ENCODE peak calls at places on chromosomes 13 and 19, in five cellular contexts. E, T, M, H and A are unnamed samples.

GRCh38 chr13:21240586-21240985 is 64.1 kb downstream of the MRPL57 start:
- DNase-seq in T (no peak), H (peak; percentile 69), E (no peak), M (no peak), A (peak; percentile 48)

GRCh38 chr19:1871140-1871597 is 7.8 kb upstream of the KLF16 start:
- DNase-seq in H (no peak), T (no peak), M (no peak), E (no peak), A (no peak)

GRCh38 chr13:72368031-72368430 is 359.4 kb downstream of the MZT1 start:
- DNase-seq in E (no peak), M (no peak), T (no peak), H (peak; percentile 9), A (no peak)

GRCh38 chr13:83881917-83882625 is at the start of gene SLITRK1:
- DNase-seq in T (peak; percentile 93), H (peak; percentile 74), E (peak; percentile 35), M (no peak), A (no peak)

GRCh38 chr19:54262066-54262465 is 5.0 kb upstream of the LILRB5 start:
- DNase-seq in M (no peak), E (no peak), H (no peak), T (no peak), A (no peak)

GRCh38 chr19:16106121-16106520 is 5.6 kb upstream of the RAB8A start:
- DNase-seq in T (no peak), M (no peak), H (peak; percentile 59), E (peak; percentile 60), A (peak; percentile 8)

GRCh38 chr13:49400755-49401659 is 42.9 kb downstream of the CAB39L start:
- DNase-seq in E (peak; percentile 17), H (peak; percentile 45), T (no peak), M (peak; percentile 33), A (no peak)

GRCh38 chr13:23427342-23428182 is 5.9 kb downstream of the SACS start:
- DNase-seq in E (no peak), M (no peak), H (peak; percentile 99), T (no peak), A (peak; percentile 77)

GRCh38 chr19:648904-649733 is 9.4 kb downstream of the FGF22 start:
- DNase-seq in H (no peak), T (no peak), E (no peak), M (no peak), A (no peak)

GRCh38 chr19:771332-771785 is 20.4 kb downstream of the MISP start:
- DNase-seq in E (peak; percentile 71), H (peak; percentile 39), T (no peak), M (no peak), A (no peak)

GRCh38 chr19:35334064-35334753 is 5.2 kb downstream of the CD22 start:
- DNase-seq in M (no peak), T (no peak), H (no peak), E (no peak), A (no peak)

GRCh38 chr19:43532571-43532961 is 422 bp upstream of the ZNF575 start:
- DNase-seq in M (no peak), H (no peak), T (peak; percentile 24), E (no peak), A (no peak)

GRCh38 chr19:40604647-40605200 is 3.6 kb downstream of the LTBP4 start:
- DNase-seq in E (no peak), H (no peak), M (no peak), T (no peak), A (no peak)

GRCh38 chr19:6760606-6761005 is 6.6 kb downstream of the SH2D3A start:
- DNase-seq in H (no peak), E (no peak), M (no peak), T (no peak), A (no peak)

GRCh38 chr19:940591-941291 is 14.9 kb downstream of the ARID3A start:
- DNase-seq in M (peak; percentile 69), H (peak; percentile 65), T (no peak), E (no peak), A (no peak)

GRCh38 chr19:8659905-8660304 is 29.5 kb downstream of the NFILZ start:
- DNase-seq in H (no peak), E (no peak), T (no peak), M (no peak), A (no peak)

GRCh38 chr13:45473627-45474026 is 8.9 kb downstream of the COG3 start:
- DNase-seq in E (peak; percentile 29), H (no peak), M (no peak), T (no peak), A (no peak)
- TF ChIP-seq CTCF in E (peak; percentile 30), H (peak; percentile 7), M (no peak), T (no peak), A (no peak)

DNA sequence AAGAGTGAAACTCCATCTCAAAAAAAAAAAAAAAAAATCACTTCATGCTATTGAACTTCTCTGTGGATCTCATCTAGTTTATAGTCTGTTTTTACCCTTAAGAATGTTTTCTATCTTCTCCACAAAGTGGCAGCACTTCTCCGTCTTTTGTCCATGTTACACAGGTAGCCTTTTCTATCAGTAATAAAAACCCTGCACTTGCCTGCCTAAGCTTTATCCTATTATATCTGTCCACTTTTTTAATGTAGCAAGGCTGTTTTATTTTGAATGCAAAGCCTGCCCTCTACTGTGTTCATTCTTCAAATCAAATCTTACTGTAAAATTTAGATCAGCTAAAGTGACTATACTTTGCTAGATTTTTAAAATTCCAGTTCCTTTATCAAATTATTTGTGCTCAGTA is 124.0 kb downstream of the STOML3 start:
- DNase-seq in H (no peak), T (no peak), E (peak; percentile 11), M (no peak), A (no peak)
- TF ChIP-seq CTCF in H (no peak), T (no peak), E (no peak), M (no peak), A (no peak)

GRCh38 chr13:57629821-57630235 is 1.7 kb upstream of the PCDH17 start:
- DNase-seq in E (no peak), T (peak; percentile 98), H (peak; percentile 93), M (peak; percentile 81), A (no peak)

GRCh38 chr13:57631607-57632275 is at the start of gene PCDH17:
- DNase-seq in E (no peak), H (peak; percentile 74), T (peak; percentile 54), M (peak; percentile 42), A (no peak)

GRCh38 chr13:57630661-57631606 is 610 bp upstream of the PCDH17 start:
- DNase-seq in T (no peak), M (no peak), H (peak; percentile 83), E (no peak), A (no peak)

GRCh38 chr13:57627663-57628062 is 3.9 kb upstream of the PCDH17 start:
- DNase-seq in E (peak; percentile 49), H (peak; percentile 27), M (no peak), T (no peak), A (no peak)

DNA sequence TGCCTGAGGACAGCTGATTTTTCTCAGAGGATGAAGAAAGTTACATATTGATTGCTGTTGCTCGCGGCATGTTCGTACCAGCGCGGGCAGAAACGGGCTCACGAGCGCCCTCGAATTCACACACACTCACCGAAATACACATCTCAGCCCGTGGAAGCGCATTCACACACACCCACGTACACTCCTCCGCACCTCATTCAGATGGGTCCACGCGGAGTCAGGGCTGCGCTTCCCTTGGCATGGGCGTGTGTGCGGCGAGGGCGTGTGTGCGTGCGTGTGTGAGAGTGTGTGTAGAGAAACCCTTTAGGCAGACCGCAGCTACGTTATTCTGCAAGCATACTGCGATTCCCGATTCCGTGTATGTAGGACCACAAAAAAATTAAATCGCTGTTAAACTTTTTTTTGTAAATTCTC is 2.1 kb upstream of the PCDH17 start:
- DNase-seq in E (no peak), T (no peak), H (no peak), M (no peak), A (no peak)
- TF ChIP-seq CTCF in E (no peak), T (no peak), H (no peak), M (no peak), A (no peak)

GRCh38 chr13:35840991-35841604 is 290.1 kb downstream of the DCLK1 start:
- DNase-seq in T (no peak), E (no peak), H (peak; percentile 45), M (no peak), A (no peak)

GRCh38 chr13:35833571-35834305 is 297.4 kb downstream of the DCLK1 start:
- DNase-seq in E (no peak), T (no peak), M (no peak), H (no peak), A (no peak)

GRCh38 chr13:35839746-35840273 is 291.4 kb downstream of the DCLK1 start:
- DNase-seq in T (no peak), E (no peak), H (no peak), M (no peak), A (no peak)

GRCh38 chr13:35836476-35836875 is 294.7 kb downstream of the DCLK1 start:
- DNase-seq in T (no peak), H (no peak), M (no peak), E (no peak), A (no peak)

GRCh38 chr13:35838356-35838755 is 292.8 kb downstream of the DCLK1 start:
- DNase-seq in E (no peak), H (peak; percentile 96), M (no peak), T (no peak), A (peak; percentile 33)
- TF ChIP-seq CTCF in E (no peak), H (no peak), M (no peak), T (no peak), A (no peak)

GRCh38 chr19:29876414-29876813 is 64.6 kb downstream of the CCNE1 start:
- DNase-seq in E (no peak), M (no peak), T (no peak), H (no peak), A (no peak)

GRCh38 chr19:29872224-29872731 is 60.5 kb downstream of the CCNE1 start:
- DNase-seq in M (no peak), H (peak; percentile 31), E (no peak), T (peak; percentile 49), A (no peak)

GRCh38 chr19:29875931-29876330 is 64.1 kb downstream of the CCNE1 start:
- DNase-seq in E (no peak), H (no peak), M (no peak), T (no peak), A (no peak)

GRCh38 chr19:29873024-29873800 is 61.4 kb downstream of the CCNE1 start:
- DNase-seq in E (peak; percentile 44), H (peak; percentile 7), M (peak; percentile 51), T (peak; percentile 85), A (no peak)

GRCh38 chr19:29873801-29874575 is 62.2 kb downstream of the CCNE1 start:
- DNase-seq in H (no peak), M (no peak), E (no peak), T (no peak), A (no peak)
- TF ChIP-seq CTCF in H (no peak), M (no peak), E (no peak), T (peak; percentile 10), A (no peak)